ENCODE peak calls at places on chromosome 3, in four cellular contexts. V, K, T and A are unnamed samples.

GRCh38 chr3:50580683-50581458 is 11.5 kb downstream of the HEMK1 start:
- DNase-seq in K (no peak), T (no peak), V (no peak), A (no peak)

GRCh38 chr3:82743196-82743595 is 981.8 kb upstream of the GBE1 start:
- DNase-seq in T (no peak), K (no peak), V (no peak), A (no peak)

GRCh38 chr3:156135921-156136655 is 15.7 kb downstream of the KCNAB1 start:
- DNase-seq in T (peak; percentile 9), K (no peak), V (peak; percentile 12), A (peak; percentile 32)

GRCh38 chr3:81395739-81396138 is 365.7 kb downstream of the GBE1 start:
- DNase-seq in V (peak; percentile 4), T (peak; percentile 0), K (peak; percentile 1), A (peak; percentile 34)

GRCh38 chr3:185822221-185822956 is 2.5 kb downstream of the IGF2BP2 start:
- DNase-seq in T (peak; percentile 38), V (no peak), K (peak; percentile 57), A (no peak)

GRCh38 chr3:49966233-49966942 is 26.4 kb downstream of the RBM6 start:
- DNase-seq in T (no peak), V (no peak), K (no peak), A (no peak)

GRCh38 chr3:43144811-43145490 is 39.1 kb upstream of the POMGNT2 start:
- DNase-seq in V (no peak), K (no peak), T (peak; percentile 39), A (no peak)

GRCh38 chr3:141498592-141499223 is 11.9 kb downstream of the RASA2 start:
- DNase-seq in K (no peak), T (no peak), V (no peak), A (no peak)

GRCh38 chr3:141275032-141275422 is 43.4 kb downstream of the PXYLP1 start:
- DNase-seq in K (peak; percentile 24), V (no peak), T (no peak), A (no peak)

GRCh38 chr3:13009132-13009945 is 63.9 kb downstream of the IQSEC1 start:
- DNase-seq in T (peak; percentile 47), K (no peak), V (no peak), A (no peak)

GRCh38 chr3:188554404-188554803 is 400.4 kb downstream of the LPP start:
- DNase-seq in K (no peak), T (no peak), V (no peak), A (no peak)

GRCh38 chr3:145780301-145780700 is 380.7 kb downstream of the PLOD2 start:
- DNase-seq in V (no peak), T (no peak), K (no peak), A (no peak)

GRCh38 chr3:18989237-18989812 is 159.0 kb upstream of the KCNH8 start:
- DNase-seq in V (no peak), K (no peak), T (no peak), A (no peak)

GRCh38 chr3:7876741-7877297 is 624.8 kb upstream of the LMCD1 start:
- DNase-seq in T (no peak), K (no peak), V (no peak), A (no peak)

GRCh38 chr3:179421500-179421899 is 29.8 kb downstream of the GNB4 start:
- DNase-seq in V (peak; percentile 11), K (no peak), T (peak; percentile 34), A (peak; percentile 17)

GRCh38 chr3:152047465-152047864 is 174.0 kb downstream of the SUCNR1 start:
- DNase-seq in V (no peak), K (no peak), T (no peak), A (no peak)

GRCh38 chr3:32046102-32046501 is 60.3 kb upstream of the GPD1L start:
- DNase-seq in V (no peak), K (no peak), T (no peak), A (no peak)

DNA sequence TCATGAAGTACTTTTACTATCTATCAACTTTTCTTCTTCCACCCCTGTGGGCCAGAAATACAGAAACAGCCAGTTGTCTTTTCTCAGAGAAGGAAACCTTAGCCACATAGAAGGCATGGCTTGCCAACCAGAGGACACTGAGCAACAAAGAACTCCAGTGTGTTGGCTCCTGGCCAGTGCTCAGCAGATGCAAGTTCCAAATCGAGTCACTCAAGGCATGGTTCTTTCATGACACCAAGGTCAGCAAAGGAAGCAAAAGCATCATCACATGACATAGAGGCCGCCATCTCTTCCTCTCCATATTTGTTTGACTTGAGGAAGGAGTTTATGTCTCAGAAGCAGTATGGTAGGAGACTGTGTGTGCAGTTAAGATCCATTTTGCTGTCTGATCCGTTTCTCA is 92.2 kb downstream of the MYLK start:
- DNase-seq in V (no peak), T (no peak), K (no peak), A (no peak)
- TF ChIP-seq ESRRA in V (no peak), T (no peak), K (no peak), A (no peak)

GRCh38 chr3:25663324-25664065 is 1.2 kb downstream of the TOP2B start:
- DNase-seq in T (peak; percentile 64), V (peak; percentile 14), K (peak; percentile 56), A (no peak)
- TF ChIP-seq JUN in T (no peak), V (no peak), K (no peak), A (no peak)

GRCh38 chr3:128226186-128226725 is 73.0 kb downstream of the EEFSEC start:
- DNase-seq in K (no peak), T (no peak), V (no peak), A (no peak)
- TF ChIP-seq ESRRA in K (no peak), T (no peak), V (no peak), A (no peak)

GRCh38 chr3:116005404-116005803 is 382.1 kb downstream of the GAP43 start:
- DNase-seq in V (peak; percentile 54), T (peak; percentile 69), K (no peak), A (no peak)
- TF ChIP-seq JUN in V (no peak), T (no peak), K (no peak), A (no peak)

DNA sequence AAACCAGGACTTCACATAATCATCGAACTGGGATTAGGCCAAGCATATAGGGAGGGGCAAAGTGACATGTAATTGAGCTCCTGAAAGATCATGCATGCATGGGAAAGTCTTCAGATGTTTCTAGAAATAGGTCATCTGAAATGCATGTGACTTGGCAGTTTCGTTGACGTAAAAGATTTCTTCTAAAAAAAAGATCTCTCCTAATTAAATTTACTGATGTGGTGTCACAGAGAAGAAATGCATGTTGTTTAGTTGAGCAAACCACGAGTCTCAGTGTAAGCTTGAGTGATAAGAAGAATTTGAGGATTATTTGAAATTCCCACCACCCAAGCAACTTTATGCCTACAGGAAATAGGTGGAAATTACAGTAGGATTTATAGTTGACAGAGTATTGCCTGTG is 69.9 kb upstream of the LIMD1 start:
- DNase-seq in T (no peak), V (no peak), K (no peak), A (no peak)
- TF ChIP-seq ESRRA in T (no peak), V (no peak), K (no peak), A (no peak)

GRCh38 chr3:129992781-129993180 is 18.3 kb downstream of the TRH start:
- DNase-seq in V (peak; percentile 13), K (peak; percentile 21), T (peak; percentile 9), A (peak; percentile 37)
- TF ChIP-seq JUN in V (no peak), K (no peak), T (no peak), A (no peak)

DNA sequence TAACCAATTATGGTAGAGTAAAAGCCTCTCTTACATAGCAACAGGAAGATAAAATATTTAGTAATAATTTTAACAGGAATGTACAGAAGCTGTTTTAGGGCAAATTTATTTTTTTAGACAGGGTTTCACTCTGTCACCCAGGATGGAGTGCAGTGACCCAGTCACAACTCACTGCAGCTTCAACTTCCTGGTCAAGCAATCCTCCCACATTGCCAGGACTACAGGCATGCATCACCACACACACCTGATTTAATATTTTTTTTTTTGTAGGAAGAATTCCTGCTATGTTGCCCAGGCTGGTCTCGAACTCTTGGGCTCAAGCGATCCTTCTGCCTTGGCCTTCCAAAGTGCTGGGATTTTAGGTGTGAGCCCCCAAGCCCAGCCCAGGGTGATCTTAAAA is 61.1 kb downstream of the PCCB start:
- DNase-seq in V (no peak), K (no peak), T (no peak), A (no peak)
- TF ChIP-seq ESRRA in V (no peak), K (no peak), T (no peak), A (no peak)